ENCODE peak calls at places on chromosomes 16 and 17, in eight cellular contexts. T, K, D, U, F, V, E and Y are unnamed samples.

GRCh38 chr17:64781013-64781392 is 118.9 kb upstream of the SMURF2 start:
- DNase-seq in V (no peak), D (no peak), F (no peak), E (no peak), T (no peak), U (no peak), K (no peak), Y (no peak)

GRCh38 chr17:55263565-55264272 is 1.0 kb upstream of the HLF start:
- DNase-seq in K (no peak), E (no peak), F (no peak), T (no peak), U (no peak), V (no peak), D (no peak), Y (no peak)

GRCh38 chr17:3978421-3979275 is 14.4 kb upstream of the ATP2A3 start:
- DNase-seq in F (no peak), U (no peak), T (no peak), K (no peak), V (no peak), D (peak; percentile 85), E (peak; percentile 78), Y (no peak)

GRCh38 chr17:58319181-58320162 is 9.1 kb downstream of the TSPOAP1 start:
- DNase-seq in U (peak; percentile 7), E (no peak), T (no peak), K (no peak), F (no peak), V (no peak), D (no peak), Y (no peak)

GRCh38 chr17:51013322-51013721 is 107.3 kb downstream of the SPAG9 start:
- DNase-seq in F (no peak), D (no peak), K (no peak), E (no peak), T (no peak), V (no peak), U (no peak), Y (no peak)

GRCh38 chr16:57133911-57134310 is 41.5 kb downstream of the CPNE2 start:
- DNase-seq in V (no peak), K (no peak), T (no peak), D (no peak), F (no peak), U (no peak), E (no peak), Y (no peak)

GRCh38 chr17:50272711-50273653 is 1.3 kb upstream of the TMEM92 start:
- DNase-seq in U (peak; percentile 68), D (peak; percentile 31), V (peak; percentile 39), K (no peak), T (no peak), F (no peak), E (peak; percentile 62), Y (peak; percentile 66)

GRCh38 chr16:3022208-3022696 is 1.5 kb downstream of the HCFC1R1 start:
- DNase-seq in E (peak; percentile 91), F (peak; percentile 92), V (no peak), D (peak; percentile 93), U (peak; percentile 90), T (peak; percentile 93), K (no peak), Y (peak; percentile 84)

GRCh38 chr16:67644038-67644437 is 906 bp upstream of the CARMIL2 start:
- DNase-seq in T (no peak), D (no peak), E (no peak), V (no peak), F (no peak), K (no peak), U (no peak), Y (no peak)

GRCh38 chr16:350203-350602 is 2.3 kb downstream of the AXIN1 start:
- DNase-seq in E (no peak), F (no peak), U (no peak), D (no peak), T (no peak), V (no peak), K (no peak), Y (no peak)

GRCh38 chr17:56842577-56842976 is 8.6 kb downstream of the DGKE start:
- DNase-seq in T (no peak), K (no peak), U (no peak), D (peak; percentile 29), V (no peak), E (no peak), F (no peak), Y (no peak)

GRCh38 chr17:14301761-14302401 is 1.0 kb downstream of the HS3ST3B1 start:
- DNase-seq in K (no peak), U (peak; percentile 45), E (peak; percentile 48), D (peak; percentile 10), V (no peak), F (no peak), T (peak; percentile 44), Y (peak; percentile 47)

GRCh38 chr16:30361180-30361579 is 6.1 kb upstream of the CD2BP2 start:
- DNase-seq in D (no peak), F (no peak), K (no peak), E (no peak), T (no peak), V (no peak), U (no peak), Y (no peak)

GRCh38 chr16:1177750-1178149 is 24.8 kb downstream of the CACNA1H start:
- DNase-seq in T (no peak), F (no peak), D (no peak), U (no peak), K (no peak), E (no peak), V (no peak), Y (no peak)

GRCh38 chr16:66746682-66747081 is 4.7 kb downstream of the DYNC1LI2 start:
- DNase-seq in V (peak; percentile 70), K (no peak), U (no peak), T (no peak), E (no peak), D (no peak), F (peak; percentile 60), Y (no peak)

GRCh38 chr17:78442648-78443128 is 64.2 kb downstream of the PGS1 start:
- DNase-seq in T (peak; percentile 71), K (no peak), D (no peak), V (no peak), U (peak; percentile 68), E (peak; percentile 48), F (no peak), Y (peak; percentile 55)

GRCh38 chr17:32769846-32770245 is 107.1 kb downstream of the MYO1D start:
- DNase-seq in F (no peak), D (no peak), V (no peak), T (no peak), K (no peak), U (no peak), E (no peak), Y (no peak)

GRCh38 chr17:20043034-20043433 is 33.9 kb downstream of the SPECC1 start:
- DNase-seq in T (no peak), U (no peak), V (no peak), E (no peak), F (no peak), D (no peak), K (no peak), Y (no peak)

DNA sequence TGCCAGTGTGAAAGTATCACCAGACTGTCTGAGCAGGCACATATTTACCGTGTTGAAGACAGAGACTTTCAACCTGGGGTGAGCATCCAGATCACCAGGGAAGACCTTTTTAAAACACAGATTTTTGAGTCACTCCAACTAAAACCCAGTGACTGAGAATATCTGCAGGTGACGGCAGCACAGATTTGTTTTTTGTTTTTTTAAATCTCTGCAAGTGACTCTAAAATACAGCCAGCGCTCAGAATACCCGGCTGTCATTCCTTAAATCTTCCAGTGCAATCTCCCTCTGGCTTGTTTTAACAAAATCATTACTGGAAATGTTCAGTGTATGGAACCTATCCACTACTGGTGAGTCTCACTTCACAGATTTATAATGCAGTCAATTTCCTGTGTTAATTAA is 19.3 kb upstream of the INPP5K start:
- DNase-seq in D (no peak), T (no peak), E (no peak), F (no peak), U (no peak), K (no peak), V (no peak), Y (no peak)
- H3K36me3 ChIP-seq in D (peaks cover 49% of the 10 kb centered on the region), T (peaks cover 58% of the 10 kb centered on the region), E (peaks cover 100% of the 10 kb centered on the region), F (peaks cover 39% of the 10 kb centered on the region), U (peaks cover 99% of the 10 kb centered on the region), K (peaks cover 9% of the 10 kb centered on the region), V (peaks cover 4% of the 10 kb centered on the region), Y (peaks cover 30% of the 10 kb centered on the region)

DNA sequence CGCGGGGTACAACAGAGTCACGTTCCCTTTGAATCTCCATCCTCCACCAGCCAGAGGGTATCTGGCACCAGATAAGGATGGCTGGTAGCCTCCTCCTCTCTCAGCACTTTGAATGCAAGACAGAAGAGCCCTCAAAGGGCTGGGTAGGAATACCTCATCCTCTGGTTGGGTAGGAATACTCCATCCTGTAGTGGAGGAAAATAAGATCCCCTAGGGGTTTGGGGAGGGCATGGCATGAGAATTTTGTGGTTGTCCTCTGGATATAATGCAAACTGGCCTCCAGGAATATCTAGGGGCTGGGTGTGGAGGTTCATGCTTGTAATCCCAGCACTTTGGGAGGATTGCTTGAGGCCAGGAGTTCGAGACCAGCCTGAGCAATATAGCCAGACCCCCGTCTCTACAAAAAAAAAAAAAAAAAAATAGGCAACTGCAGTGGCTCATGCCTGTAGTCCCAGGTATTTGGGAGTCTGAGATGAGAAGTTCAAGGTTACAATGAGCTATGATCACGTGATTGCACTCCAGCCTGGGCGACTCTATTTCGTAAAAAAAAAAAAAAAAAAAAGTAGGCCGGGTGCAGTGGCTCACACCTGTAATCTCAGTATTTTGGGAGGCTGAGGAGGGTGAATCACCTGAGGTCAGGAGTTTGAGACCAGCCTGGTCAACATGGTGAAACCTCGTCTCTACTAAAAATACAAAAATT is 2.7 kb downstream of the IGFBP4 start:
- DNase-seq in D (no peak), T (no peak), U (no peak), V (no peak), F (no peak), K (no peak), E (no peak), Y (no peak)
- H3K4me3 ChIP-seq in D (peak overlapping the region; percentile 49), T (peak overlapping the region; percentile 77), U (peak overlapping the region; percentile 74), V (no peak overlapping the region), F (peak overlapping the region; percentile 82), K (no peak overlapping the region), E (peak overlapping the region; percentile 69), Y (peak overlapping the region; percentile 89)

GRCh38 chr17:18139498-18139897 is 30.9 kb downstream of the MYO15A start:
- DNase-seq in F (no peak), K (no peak), D (no peak), T (no peak), V (no peak), E (no peak), U (no peak), Y (no peak)

GRCh38 chr17:18140648-18141047 is 32.1 kb downstream of the MYO15A start:
- DNase-seq in K (no peak), U (no peak), F (no peak), V (peak; percentile 4), T (no peak), D (no peak), E (no peak), Y (no peak)

GRCh38 chr17:18142417-18142816 is 33.9 kb downstream of the MYO15A start:
- DNase-seq in E (no peak), U (no peak), D (no peak), F (no peak), V (no peak), K (no peak), T (no peak), Y (no peak)

GRCh38 chr17:18139949-18140348 is 31.4 kb downstream of the MYO15A start:
- DNase-seq in T (no peak), F (peak; percentile 4), D (no peak), K (no peak), U (no peak), E (no peak), V (no peak), Y (no peak)

GRCh38 chr17:18141210-18141803 is 32.8 kb downstream of the MYO15A start:
- DNase-seq in D (peak; percentile 68), F (peak; percentile 26), E (no peak), V (peak; percentile 60), U (no peak), K (no peak), T (no peak), Y (no peak)
- H3K27ac ChIP-seq in D (no peak overlapping the region), F (no peak overlapping the region), E (no peak overlapping the region), V (no peak overlapping the region), U (no peak overlapping the region), K (no peak overlapping the region), T (no peak overlapping the region), Y (no peak overlapping the region)

GRCh38 chr17:82815790-82816305 is 24.0 kb downstream of the ZNF750 start:
- DNase-seq in T (no peak), K (no peak), D (no peak), U (no peak), F (no peak), E (no peak), V (no peak), Y (no peak)
- H3K36me3 ChIP-seq in T (peaks cover 22% of the 10 kb centered on the region), K (peaks cover 8% of the 10 kb centered on the region), D (peaks cover 4% of the 10 kb centered on the region), U (peaks cover 65% of the 10 kb centered on the region), F (peaks cover 5% of the 10 kb centered on the region), E (peaks cover 95% of the 10 kb centered on the region), V (no peaks in the 10 kb centered on the region), Y (peaks cover 70% of the 10 kb centered on the region)